ENCODE peak calls at places on chromosome 17, in nine cellular contexts. One of them, this sample, is unnamed.

GRCh38 chr17:31598388-31598760 is 206.9 kb downstream of the RAB11FIP4 start:
- DNase-seq in small intestine: no peak
- DNase-seq in epithelial cell of esophagus: no peak
- DNase-seq in foreskin fibroblast: no peak
- DNase-seq in choroid plexus epithelial cell: no peak
- DNase-seq in pancreas: no peak
- DNase-seq in CMK: no peak
- DNase-seq in stimulated activated CD4-positive, alpha-beta T cell treated with anti-CD3 and anti-CD28 coated beads, Interleukin-15, amount 100 ng/mL, for 24 hours: no peak
- DNase-seq in OCI-M1: no peak
- DNase-seq in this sample: no peak

GRCh38 chr17:66310528-66311148 is 8.2 kb downstream of the PRKCA start:
- DNase-seq in small intestine: no peak
- DNase-seq in epithelial cell of esophagus: no peak
- DNase-seq in foreskin fibroblast: no peak
- DNase-seq in choroid plexus epithelial cell: no peak
- DNase-seq in pancreas: no peak
- DNase-seq in CMK: no peak
- DNase-seq in stimulated activated CD4-positive, alpha-beta T cell treated with anti-CD3 and anti-CD28 coated beads, Interleukin-15, amount 100 ng/mL, for 24 hours: peak; percentile 59
- DNase-seq in OCI-M1: no peak
- DNase-seq in this sample: no peak

GRCh38 chr17:75428775-75429469 is 23.4 kb upstream of the GRB2 start:
- DNase-seq in small intestine: peak; percentile 13
- DNase-seq in epithelial cell of esophagus: peak; percentile 88
- DNase-seq in foreskin fibroblast: peak; percentile 26
- DNase-seq in choroid plexus epithelial cell: peak; percentile 90
- DNase-seq in pancreas: no peak
- DNase-seq in CMK: no peak
- DNase-seq in stimulated activated CD4-positive, alpha-beta T cell treated with anti-CD3 and anti-CD28 coated beads, Interleukin-15, amount 100 ng/mL, for 24 hours: no peak
- DNase-seq in OCI-M1: no peak
- DNase-seq in this sample: no peak

GRCh38 chr17:75240394-75241142 is 20.8 kb downstream of the GGA3 start:
- DNase-seq in small intestine: no peak
- DNase-seq in epithelial cell of esophagus: peak; percentile 43
- DNase-seq in foreskin fibroblast: no peak
- DNase-seq in choroid plexus epithelial cell: peak; percentile 49
- DNase-seq in pancreas: no peak
- DNase-seq in CMK: no peak
- DNase-seq in stimulated activated CD4-positive, alpha-beta T cell treated with anti-CD3 and anti-CD28 coated beads, Interleukin-15, amount 100 ng/mL, for 24 hours: peak; percentile 63
- DNase-seq in OCI-M1: peak; percentile 36
- DNase-seq in this sample: peak; percentile 37

GRCh38 chr17:57823469-57824401 is 26.1 kb downstream of the MRPS23 start:
- DNase-seq in small intestine: no peak
- DNase-seq in epithelial cell of esophagus: peak; percentile 38
- DNase-seq in foreskin fibroblast: no peak
- DNase-seq in choroid plexus epithelial cell: peak; percentile 21
- DNase-seq in pancreas: no peak
- DNase-seq in CMK: no peak
- DNase-seq in stimulated activated CD4-positive, alpha-beta T cell treated with anti-CD3 and anti-CD28 coated beads, Interleukin-15, amount 100 ng/mL, for 24 hours: no peak
- DNase-seq in OCI-M1: no peak
- DNase-seq in this sample: peak; percentile 72

GRCh38 chr17:38619937-38620550 is 14.3 kb upstream of the SRCIN1 start:
- DNase-seq in small intestine: no peak
- DNase-seq in epithelial cell of esophagus: no peak
- DNase-seq in foreskin fibroblast: no peak
- DNase-seq in choroid plexus epithelial cell: no peak
- DNase-seq in pancreas: no peak
- DNase-seq in CMK: no peak
- DNase-seq in stimulated activated CD4-positive, alpha-beta T cell treated with anti-CD3 and anti-CD28 coated beads, Interleukin-15, amount 100 ng/mL, for 24 hours: no peak
- DNase-seq in OCI-M1: no peak
- DNase-seq in this sample: no peak

GRCh38 chr17:74603032-74603635 is 11.1 kb upstream of the CD300LD start:
- DNase-seq in small intestine: no peak
- DNase-seq in epithelial cell of esophagus: no peak
- DNase-seq in foreskin fibroblast: no peak
- DNase-seq in choroid plexus epithelial cell: no peak
- DNase-seq in pancreas: no peak
- DNase-seq in CMK: no peak
- DNase-seq in stimulated activated CD4-positive, alpha-beta T cell treated with anti-CD3 and anti-CD28 coated beads, Interleukin-15, amount 100 ng/mL, for 24 hours: no peak
- DNase-seq in OCI-M1: no peak
- DNase-seq in this sample: no peak

GRCh38 chr17:56087199-56087598 is 66.1 kb upstream of the ANKFN1 start:
- DNase-seq in small intestine: no peak
- DNase-seq in epithelial cell of esophagus: no peak
- DNase-seq in foreskin fibroblast: no peak
- DNase-seq in choroid plexus epithelial cell: no peak
- DNase-seq in pancreas: no peak
- DNase-seq in CMK: no peak
- DNase-seq in stimulated activated CD4-positive, alpha-beta T cell treated with anti-CD3 and anti-CD28 coated beads, Interleukin-15, amount 100 ng/mL, for 24 hours: no peak
- DNase-seq in OCI-M1: no peak
- DNase-seq in this sample: no peak

GRCh38 chr17:5352681-5353289 is 66.7 kb downstream of the NUP88 start:
- DNase-seq in small intestine: no peak
- DNase-seq in epithelial cell of esophagus: peak; percentile 44
- DNase-seq in foreskin fibroblast: no peak
- DNase-seq in choroid plexus epithelial cell: no peak
- DNase-seq in pancreas: no peak
- DNase-seq in CMK: no peak
- DNase-seq in stimulated activated CD4-positive, alpha-beta T cell treated with anti-CD3 and anti-CD28 coated beads, Interleukin-15, amount 100 ng/mL, for 24 hours: no peak
- DNase-seq in OCI-M1: no peak
- DNase-seq in this sample: no peak

GRCh38 chr17:75130632-75131277 is 787 bp downstream of the NT5C start:
- DNase-seq in small intestine: peak; percentile 69
- DNase-seq in epithelial cell of esophagus: peak; percentile 72
- DNase-seq in foreskin fibroblast: peak; percentile 42
- DNase-seq in choroid plexus epithelial cell: peak; percentile 75
- DNase-seq in pancreas: no peak
- DNase-seq in CMK: no peak
- DNase-seq in stimulated activated CD4-positive, alpha-beta T cell treated with anti-CD3 and anti-CD28 coated beads, Interleukin-15, amount 100 ng/mL, for 24 hours: peak; percentile 71
- DNase-seq in OCI-M1: peak; percentile 83
- DNase-seq in this sample: peak; percentile 71

GRCh38 chr17:49739662-49740271 is 24.2 kb downstream of the FAM117A start:
- DNase-seq in small intestine: peak; percentile 63
- DNase-seq in epithelial cell of esophagus: peak; percentile 83
- DNase-seq in foreskin fibroblast: no peak
- DNase-seq in choroid plexus epithelial cell: peak; percentile 90
- DNase-seq in pancreas: peak; percentile 91
- DNase-seq in CMK: peak; percentile 100
- DNase-seq in stimulated activated CD4-positive, alpha-beta T cell treated with anti-CD3 and anti-CD28 coated beads, Interleukin-15, amount 100 ng/mL, for 24 hours: peak; percentile 85
- DNase-seq in OCI-M1: peak; percentile 99
- DNase-seq in this sample: peak; percentile 61

GRCh38 chr17:50164697-50164988 is 1.2 kb upstream of the SGCA start:
- DNase-seq in small intestine: no peak
- DNase-seq in epithelial cell of esophagus: no peak
- DNase-seq in foreskin fibroblast: no peak
- DNase-seq in choroid plexus epithelial cell: no peak
- DNase-seq in pancreas: no peak
- DNase-seq in CMK: no peak
- DNase-seq in stimulated activated CD4-positive, alpha-beta T cell treated with anti-CD3 and anti-CD28 coated beads, Interleukin-15, amount 100 ng/mL, for 24 hours: no peak
- DNase-seq in OCI-M1: no peak
- DNase-seq in this sample: no peak

GRCh38 chr17:13576661-13577526 is 24.8 kb downstream of the HS3ST3A1 start:
- DNase-seq in small intestine: no peak
- DNase-seq in epithelial cell of esophagus: no peak
- DNase-seq in foreskin fibroblast: no peak
- DNase-seq in choroid plexus epithelial cell: peak; percentile 72
- DNase-seq in pancreas: no peak
- DNase-seq in CMK: no peak
- DNase-seq in stimulated activated CD4-positive, alpha-beta T cell treated with anti-CD3 and anti-CD28 coated beads, Interleukin-15, amount 100 ng/mL, for 24 hours: no peak
- DNase-seq in OCI-M1: peak; percentile 67
- DNase-seq in this sample: no peak

GRCh38 chr17:67829331-67829730 is 4.0 kb downstream of the BPTF start:
- DNase-seq in small intestine: no peak
- DNase-seq in epithelial cell of esophagus: peak; percentile 54
- DNase-seq in foreskin fibroblast: no peak
- DNase-seq in choroid plexus epithelial cell: no peak
- DNase-seq in pancreas: no peak
- DNase-seq in CMK: no peak
- DNase-seq in stimulated activated CD4-positive, alpha-beta T cell treated with anti-CD3 and anti-CD28 coated beads, Interleukin-15, amount 100 ng/mL, for 24 hours: peak; percentile 68
- DNase-seq in OCI-M1: no peak
- DNase-seq in this sample: no peak

GRCh38 chr17:7398612-7399011 is 4.3 kb upstream of the PLSCR3 start:
- DNase-seq in small intestine: no peak
- DNase-seq in epithelial cell of esophagus: no peak
- DNase-seq in foreskin fibroblast: no peak
- DNase-seq in choroid plexus epithelial cell: no peak
- DNase-seq in pancreas: no peak
- DNase-seq in CMK: no peak
- DNase-seq in stimulated activated CD4-positive, alpha-beta T cell treated with anti-CD3 and anti-CD28 coated beads, Interleukin-15, amount 100 ng/mL, for 24 hours: no peak
- DNase-seq in OCI-M1: no peak
- DNase-seq in this sample: no peak

GRCh38 chr17:4856937-4857314 is 23.8 kb downstream of the MINK1 start:
- DNase-seq in small intestine: no peak
- DNase-seq in epithelial cell of esophagus: no peak
- DNase-seq in foreskin fibroblast: no peak
- DNase-seq in choroid plexus epithelial cell: no peak
- DNase-seq in pancreas: no peak
- DNase-seq in CMK: no peak
- DNase-seq in stimulated activated CD4-positive, alpha-beta T cell treated with anti-CD3 and anti-CD28 coated beads, Interleukin-15, amount 100 ng/mL, for 24 hours: no peak
- DNase-seq in OCI-M1: no peak
- DNase-seq in this sample: no peak

GRCh38 chr17:309361-309888 is 43.2 kb downstream of the RPH3AL start:
- DNase-seq in small intestine: no peak
- DNase-seq in epithelial cell of esophagus: no peak
- DNase-seq in foreskin fibroblast: no peak
- DNase-seq in choroid plexus epithelial cell: peak; percentile 20
- DNase-seq in pancreas: peak; percentile 75
- DNase-seq in CMK: peak; percentile 18
- DNase-seq in stimulated activated CD4-positive, alpha-beta T cell treated with anti-CD3 and anti-CD28 coated beads, Interleukin-15, amount 100 ng/mL, for 24 hours: peak; percentile 26
- DNase-seq in OCI-M1: no peak
- DNase-seq in this sample: no peak

GRCh38 chr17:4725646-4726300 is 5.5 kb upstream of the MED11 start:
- DNase-seq in small intestine: no peak
- DNase-seq in epithelial cell of esophagus: no peak
- DNase-seq in foreskin fibroblast: no peak
- DNase-seq in choroid plexus epithelial cell: no peak
- DNase-seq in pancreas: no peak
- DNase-seq in CMK: no peak
- DNase-seq in stimulated activated CD4-positive, alpha-beta T cell treated with anti-CD3 and anti-CD28 coated beads, Interleukin-15, amount 100 ng/mL, for 24 hours: no peak
- DNase-seq in OCI-M1: peak; percentile 65
- DNase-seq in this sample: no peak

GRCh38 chr17:42833771-42834422 is 700 bp downstream of the PSME3 start:
- DNase-seq in small intestine: no peak
- DNase-seq in epithelial cell of esophagus: no peak
- DNase-seq in foreskin fibroblast: no peak
- DNase-seq in choroid plexus epithelial cell: no peak
- DNase-seq in pancreas: peak; percentile 59
- DNase-seq in CMK: no peak
- DNase-seq in stimulated activated CD4-positive, alpha-beta T cell treated with anti-CD3 and anti-CD28 coated beads, Interleukin-15, amount 100 ng/mL, for 24 hours: no peak
- DNase-seq in OCI-M1: no peak
- DNase-seq in this sample: no peak

GRCh38 chr17:27960183-27960589 is 67.0 kb upstream of the LYRM9 start:
- DNase-seq in small intestine: peak; percentile 83
- DNase-seq in epithelial cell of esophagus: no peak
- DNase-seq in foreskin fibroblast: no peak
- DNase-seq in choroid plexus epithelial cell: no peak
- DNase-seq in pancreas: no peak
- DNase-seq in CMK: no peak
- DNase-seq in stimulated activated CD4-positive, alpha-beta T cell treated with anti-CD3 and anti-CD28 coated beads, Interleukin-15, amount 100 ng/mL, for 24 hours: no peak
- DNase-seq in OCI-M1: no peak
- DNase-seq in this sample: no peak

GRCh38 chr17:77253611-77254051 is 112.9 kb downstream of the SEC14L1 start:
- DNase-seq in small intestine: no peak
- DNase-seq in epithelial cell of esophagus: no peak
- DNase-seq in foreskin fibroblast: no peak
- DNase-seq in choroid plexus epithelial cell: peak; percentile 40
- DNase-seq in pancreas: no peak
- DNase-seq in CMK: no peak
- DNase-seq in stimulated activated CD4-positive, alpha-beta T cell treated with anti-CD3 and anti-CD28 coated beads, Interleukin-15, amount 100 ng/mL, for 24 hours: no peak
- DNase-seq in OCI-M1: no peak
- DNase-seq in this sample: no peak

GRCh38 chr17:64327201-64327930 is 63.3 kb downstream of the PECAM1 start:
- DNase-seq in small intestine: no peak
- DNase-seq in epithelial cell of esophagus: no peak
- DNase-seq in foreskin fibroblast: no peak
- DNase-seq in choroid plexus epithelial cell: peak; percentile 13
- DNase-seq in pancreas: no peak
- DNase-seq in CMK: no peak
- DNase-seq in stimulated activated CD4-positive, alpha-beta T cell treated with anti-CD3 and anti-CD28 coated beads, Interleukin-15, amount 100 ng/mL, for 24 hours: no peak
- DNase-seq in OCI-M1: no peak
- DNase-seq in this sample: peak; percentile 64

GRCh38 chr17:50675190-50675589 is 32.5 kb downstream of the ANKRD40 start:
- DNase-seq in small intestine: no peak
- DNase-seq in epithelial cell of esophagus: no peak
- DNase-seq in foreskin fibroblast: no peak
- DNase-seq in choroid plexus epithelial cell: no peak
- DNase-seq in pancreas: no peak
- DNase-seq in CMK: no peak
- DNase-seq in stimulated activated CD4-positive, alpha-beta T cell treated with anti-CD3 and anti-CD28 coated beads, Interleukin-15, amount 100 ng/mL, for 24 hours: no peak
- DNase-seq in OCI-M1: no peak
- DNase-seq in this sample: no peak

GRCh38 chr17:27563532-27563931 is 67.5 kb upstream of the LGALS9 start:
- DNase-seq in small intestine: no peak
- DNase-seq in epithelial cell of esophagus: no peak
- DNase-seq in foreskin fibroblast: no peak
- DNase-seq in choroid plexus epithelial cell: no peak
- DNase-seq in pancreas: no peak
- DNase-seq in CMK: no peak
- DNase-seq in stimulated activated CD4-positive, alpha-beta T cell treated with anti-CD3 and anti-CD28 coated beads, Interleukin-15, amount 100 ng/mL, for 24 hours: no peak
- DNase-seq in OCI-M1: no peak
- DNase-seq in this sample: no peak

GRCh38 chr17:28963212-28963611 is 11.9 kb upstream of the PHF12 start:
- DNase-seq in small intestine: no peak
- DNase-seq in epithelial cell of esophagus: peak; percentile 29
- DNase-seq in foreskin fibroblast: no peak
- DNase-seq in choroid plexus epithelial cell: no peak
- DNase-seq in pancreas: no peak
- DNase-seq in CMK: no peak
- DNase-seq in stimulated activated CD4-positive, alpha-beta T cell treated with anti-CD3 and anti-CD28 coated beads, Interleukin-15, amount 100 ng/mL, for 24 hours: no peak
- DNase-seq in OCI-M1: no peak
- DNase-seq in this sample: no peak

GRCh38 chr17:69757794-69758430 is 317.1 kb upstream of the KCNJ16 start:
- DNase-seq in small intestine: no peak
- DNase-seq in epithelial cell of esophagus: peak; percentile 92
- DNase-seq in foreskin fibroblast: peak; percentile 92
- DNase-seq in choroid plexus epithelial cell: peak; percentile 94
- DNase-seq in pancreas: no peak
- DNase-seq in CMK: no peak
- DNase-seq in stimulated activated CD4-positive, alpha-beta T cell treated with anti-CD3 and anti-CD28 coated beads, Interleukin-15, amount 100 ng/mL, for 24 hours: no peak
- DNase-seq in OCI-M1: no peak
- DNase-seq in this sample: peak; percentile 95

GRCh38 chr17:41530062-41531048 is 2.2 kb upstream of the KRT19 start:
- DNase-seq in small intestine: peak; percentile 96
- DNase-seq in epithelial cell of esophagus: peak; percentile 57
- DNase-seq in foreskin fibroblast: peak; percentile 89
- DNase-seq in choroid plexus epithelial cell: peak; percentile 89
- DNase-seq in pancreas: peak; percentile 9
- DNase-seq in CMK: peak; percentile 7
- DNase-seq in stimulated activated CD4-positive, alpha-beta T cell treated with anti-CD3 and anti-CD28 coated beads, Interleukin-15, amount 100 ng/mL, for 24 hours: no peak
- DNase-seq in OCI-M1: peak; percentile 68
- DNase-seq in this sample: peak; percentile 62

GRCh38 chr17:42778570-42778969 is 1.8 kb upstream of the WNK4 start:
- DNase-seq in small intestine: no peak
- DNase-seq in epithelial cell of esophagus: no peak
- DNase-seq in foreskin fibroblast: no peak
- DNase-seq in choroid plexus epithelial cell: no peak
- DNase-seq in pancreas: no peak
- DNase-seq in CMK: no peak
- DNase-seq in stimulated activated CD4-positive, alpha-beta T cell treated with anti-CD3 and anti-CD28 coated beads, Interleukin-15, amount 100 ng/mL, for 24 hours: no peak
- DNase-seq in OCI-M1: no peak
- DNase-seq in this sample: no peak

GRCh38 chr17:42519546-42520444 is 16.2 kb upstream of the NAGLU start:
- DNase-seq in small intestine: peak; percentile 45
- DNase-seq in epithelial cell of esophagus: peak; percentile 83
- DNase-seq in foreskin fibroblast: peak; percentile 99
- DNase-seq in choroid plexus epithelial cell: peak; percentile 99
- DNase-seq in pancreas: no peak
- DNase-seq in CMK: no peak
- DNase-seq in stimulated activated CD4-positive, alpha-beta T cell treated with anti-CD3 and anti-CD28 coated beads, Interleukin-15, amount 100 ng/mL, for 24 hours: no peak
- DNase-seq in OCI-M1: peak; percentile 84
- DNase-seq in this sample: peak; percentile 95

GRCh38 chr17:1705004-1705403 is 5.2 kb downstream of the TLCD2 start:
- DNase-seq in small intestine: no peak
- DNase-seq in epithelial cell of esophagus: no peak
- DNase-seq in foreskin fibroblast: no peak
- DNase-seq in choroid plexus epithelial cell: no peak
- DNase-seq in pancreas: no peak
- DNase-seq in CMK: no peak
- DNase-seq in stimulated activated CD4-positive, alpha-beta T cell treated with anti-CD3 and anti-CD28 coated beads, Interleukin-15, amount 100 ng/mL, for 24 hours: no peak
- DNase-seq in OCI-M1: peak; percentile 68
- DNase-seq in this sample: no peak

GRCh38 chr17:27756467-27757371 is 43.6 kb downstream of the NOS2 start:
- DNase-seq in small intestine: peak; percentile 51
- DNase-seq in epithelial cell of esophagus: peak; percentile 57
- DNase-seq in foreskin fibroblast: peak; percentile 29
- DNase-seq in choroid plexus epithelial cell: peak; percentile 77
- DNase-seq in pancreas: no peak
- DNase-seq in CMK: peak; percentile 45
- DNase-seq in stimulated activated CD4-positive, alpha-beta T cell treated with anti-CD3 and anti-CD28 coated beads, Interleukin-15, amount 100 ng/mL, for 24 hours: peak; percentile 74
- DNase-seq in OCI-M1: peak; percentile 85
- DNase-seq in this sample: peak; percentile 60

This sample was measured in MCF 10A.